ENCODE peak calls at places on chromosomes 1 and 21, in seven cellular contexts. R, Q, V, E, D, K and P are unnamed samples. For H3K4me1, the result is how much of the 10 kb centered on the place peaks cover.

GRCh38 chr1:66282885-66283284 is 251.1 kb upstream of the SGIP1 start:
- DNase-seq in K (no peak), Q (no peak), V (no peak), E (no peak), R (no peak), D (no peak), P (no peak)

GRCh38 chr21:21165063-21165645 is 166.9 kb downstream of the NCAM2 start:
- DNase-seq in Q (no peak), K (no peak), V (no peak), D (peak), R (no peak), E (no peak), P (no peak)

GRCh38 chr1:244502630-244503029 is 41.6 kb downstream of the CATSPERE start:
- DNase-seq in E (no peak), R (no peak), V (no peak), K (no peak), D (no peak), Q (no peak), P (no peak)

GRCh38 chr1:91124989-91125417 is 103.2 kb upstream of the ZNF644 start:
- DNase-seq in D (no peak), V (no peak), Q (no peak), E (no peak), R (no peak), K (peak), P (no peak)

GRCh38 chr1:158998781-158999161 is 10.9 kb upstream of the IFI16 start:
- DNase-seq in K (peak), E (peak), Q (peak), R (peak), D (peak), V (peak), P (no peak)

GRCh38 chr1:37612186-37612585 is 16.4 kb upstream of the GNL2 start:
- DNase-seq in E (no peak), Q (no peak), V (no peak), R (no peak), K (no peak), D (no peak), P (no peak)

GRCh38 chr1:11174271-11174942 is 14.7 kb upstream of the ANGPTL7 start:
- DNase-seq in E (no peak), K (no peak), Q (no peak), R (no peak), V (no peak), D (no peak), P (no peak)

GRCh38 chr21:41142051-41142795 is 25.7 kb upstream of the BACE2 start:
- DNase-seq in V (no peak), R (peak), D (peak), K (no peak), Q (no peak), E (no peak), P (peak)

GRCh38 chr1:53535846-53536245 is 76.6 kb downstream of the DMRTB1 start:
- DNase-seq in D (no peak), R (no peak), E (no peak), Q (no peak), K (no peak), V (no peak), P (no peak)

GRCh38 chr1:242147096-242147976 is 148.4 kb upstream of the MAP1LC3C start:
- DNase-seq in V (no peak), K (no peak), R (peak), E (no peak), D (no peak), Q (no peak), P (peak)

GRCh38 chr1:162904579-162904978 is 43.6 kb upstream of the CCDC190 start:
- DNase-seq in K (no peak), V (no peak), R (no peak), E (no peak), D (peak), Q (no peak), P (no peak)

GRCh38 chr1:162905174-162905573 is 44.2 kb upstream of the CCDC190 start:
- DNase-seq in D (no peak), K (no peak), R (no peak), E (no peak), V (no peak), Q (no peak), P (no peak)

GRCh38 chr1:162905759-162906158 is 44.8 kb upstream of the CCDC190 start:
- DNase-seq in D (no peak), K (no peak), Q (no peak), R (peak), V (no peak), E (no peak), P (peak)

GRCh38 chr1:162908236-162908635 is 47.3 kb upstream of the CCDC190 start:
- DNase-seq in Q (no peak), E (no peak), V (no peak), K (no peak), R (no peak), D (no peak), P (no peak)

DNA sequence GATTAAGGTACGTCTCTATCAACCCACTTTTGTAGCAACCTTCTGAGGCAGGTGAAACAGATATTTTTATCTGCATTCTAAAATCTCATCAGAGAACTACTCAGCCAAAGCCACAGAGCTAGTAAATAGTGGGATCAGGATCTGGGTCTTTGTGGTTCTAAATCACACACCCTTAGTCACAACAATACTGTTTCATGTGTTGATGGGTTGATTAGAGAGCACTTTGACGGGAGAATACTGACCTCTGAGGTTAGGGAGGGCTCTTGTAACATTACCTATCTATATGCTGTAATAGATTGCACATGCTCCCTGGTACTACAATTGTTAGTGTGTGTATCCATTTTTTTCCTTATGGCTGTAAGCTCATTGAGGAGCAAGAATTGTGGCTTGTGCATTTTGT is 45.5 kb upstream of the CCDC190 start:
- DNase-seq in K (no peak), R (peak), D (no peak), E (no peak), V (no peak), Q (no peak), P (no peak)
- H3K4me1 ChIP-seq in K (under half), R (under half), D (under half), E (under half), V (under half), Q (under half), P (under half)

GRCh38 chr1:21331752-21332480 is 41.7 kb upstream of the ECE1 start:
- DNase-seq in R (no peak), K (no peak), V (peak), E (peak), D (peak), Q (no peak), P (no peak)

GRCh38 chr1:21332691-21333449 is 42.6 kb upstream of the ECE1 start:
- DNase-seq in Q (no peak), E (peak), D (peak), V (peak), R (no peak), K (no peak), P (no peak)

GRCh38 chr1:21335088-21335678 is 44.9 kb upstream of the ECE1 start:
- DNase-seq in E (no peak), K (no peak), Q (no peak), D (no peak), R (peak), V (peak), P (no peak)

GRCh38 chr1:21334214-21335087 is 44.2 kb upstream of the ECE1 start:
- DNase-seq in R (peak), Q (no peak), K (peak), D (peak), E (peak), V (peak), P (peak)

GRCh38 chr1:21333824-21334213 is 43.6 kb upstream of the ECE1 start:
- DNase-seq in E (no peak), R (no peak), Q (no peak), V (no peak), D (no peak), K (no peak), P (no peak)
- H3K4me1 ChIP-seq in E (half or more), R (under half), Q (half or more), V (half or more), D (under half), K (half or more), P (under half)

GRCh38 chr1:23152966-23153684 is 15.5 kb downstream of the LUZP1 start:
- DNase-seq in V (no peak), R (no peak), Q (no peak), E (no peak), D (no peak), K (no peak), P (no peak)
- H3K4me1 ChIP-seq in V (under half), R (under half), Q (under half), E (under half), D (under half), K (under half), P (under half)

DNA sequence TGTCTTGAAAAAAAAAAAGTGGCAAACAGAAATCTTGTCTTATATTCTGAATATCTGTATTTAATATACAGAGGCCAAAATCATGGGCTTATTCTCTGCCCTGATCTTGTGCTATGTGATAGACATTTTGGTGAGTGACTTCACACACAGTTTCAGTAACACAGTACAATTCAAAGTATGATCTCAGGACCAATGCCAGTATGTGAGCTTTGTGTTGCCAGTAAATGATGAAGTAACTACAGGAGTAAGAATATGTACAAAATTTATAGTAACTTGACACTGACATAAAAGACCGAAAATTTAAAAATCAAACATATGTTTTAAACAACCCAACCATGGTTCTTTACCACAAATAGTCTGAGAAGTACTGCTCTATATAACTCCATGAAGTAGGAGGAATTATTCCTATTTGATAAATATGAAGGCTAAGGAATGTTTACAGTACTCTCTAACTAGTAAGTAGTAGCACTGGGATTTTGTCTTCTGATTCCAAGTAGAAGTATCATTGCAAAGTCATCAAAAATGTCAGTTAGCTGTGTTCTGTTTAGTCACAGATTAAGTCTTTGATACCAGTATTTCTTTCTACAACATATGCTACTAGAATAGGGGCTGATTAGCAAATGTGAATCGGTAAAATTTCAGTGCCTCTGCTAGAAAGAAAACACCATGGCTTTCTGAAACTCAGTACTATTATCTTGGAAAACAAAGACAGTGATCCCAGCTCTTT is 25.3 kb downstream of the DPH5 start:
- DNase-seq in R (no peak), K (no peak), V (no peak), E (no peak), D (no peak), Q (no peak), P (no peak)
- H3K4me1 ChIP-seq in R (under half), K (half or more), V (under half), E (under half), D (under half), Q (under half), P (under half)